ENCODE peak calls at places on chromosomes 7 and 10, in seven cellular contexts. One of them, this sample, is unnamed.

GRCh38 chr10:72379776-72380175 is 25.1 kb upstream of the DNAJB12 start:
- DNase-seq in sigmoid colon: no peak
- DNase-seq in upper lobe of right lung: no peak
- DNase-seq in IMR-90: peak; percentile 16
- DNase-seq in ovary: no peak
- DNase-seq in AG04450: no peak
- DNase-seq in uterus: no peak
- DNase-seq in this sample: no peak

GRCh38 chr7:128427289-128427891 is 17.6 kb upstream of the IMPDH1 start:
- DNase-seq in ovary: no peak
- DNase-seq in IMR-90: peak; percentile 58
- DNase-seq in uterus: no peak
- DNase-seq in sigmoid colon: no peak
- DNase-seq in upper lobe of right lung: no peak
- DNase-seq in AG04450: no peak
- DNase-seq in this sample: no peak

GRCh38 chr7:2040201-2040892 is 192.4 kb downstream of the MAD1L1 start:
- DNase-seq in uterus: no peak
- DNase-seq in IMR-90: no peak
- DNase-seq in upper lobe of right lung: peak; percentile 28
- DNase-seq in sigmoid colon: peak; percentile 9
- DNase-seq in AG04450: no peak
- DNase-seq in ovary: no peak
- DNase-seq in this sample: no peak

GRCh38 chr7:157944734-157945291 is 608.0 kb downstream of the DNAJB6 start:
- DNase-seq in uterus: no peak
- DNase-seq in ovary: no peak
- DNase-seq in IMR-90: no peak
- DNase-seq in sigmoid colon: no peak
- DNase-seq in upper lobe of right lung: peak; percentile 53
- DNase-seq in AG04450: no peak
- DNase-seq in this sample: peak; percentile 47

GRCh38 chr10:28360175-28360574 is 57.3 kb upstream of the MPP7 start:
- DNase-seq in upper lobe of right lung: no peak
- DNase-seq in ovary: no peak
- DNase-seq in sigmoid colon: no peak
- DNase-seq in AG04450: no peak
- DNase-seq in IMR-90: no peak
- DNase-seq in uterus: no peak
- DNase-seq in this sample: no peak

GRCh38 chr10:10644317-10645111 is 373.2 kb upstream of the CELF2 start:
- DNase-seq in ovary: no peak
- DNase-seq in IMR-90: peak; percentile 77
- DNase-seq in sigmoid colon: no peak
- DNase-seq in upper lobe of right lung: no peak
- DNase-seq in AG04450: no peak
- DNase-seq in uterus: no peak
- DNase-seq in this sample: no peak

GRCh38 chr7:44072364-44073231 is 7.2 kb upstream of the PGAM2 start:
- DNase-seq in uterus: peak; percentile 76
- DNase-seq in AG04450: peak; percentile 61
- DNase-seq in IMR-90: peak; percentile 84
- DNase-seq in ovary: peak; percentile 84
- DNase-seq in sigmoid colon: peak; percentile 90
- DNase-seq in upper lobe of right lung: no peak
- DNase-seq in this sample: peak; percentile 92

GRCh38 chr10:71912431-71912830 is 51.8 kb upstream of the CHST3 start:
- DNase-seq in AG04450: no peak
- DNase-seq in IMR-90: peak; percentile 12
- DNase-seq in upper lobe of right lung: no peak
- DNase-seq in sigmoid colon: no peak
- DNase-seq in ovary: no peak
- DNase-seq in uterus: no peak
- DNase-seq in this sample: no peak

GRCh38 chr7:158672975-158673374 is 31.6 kb downstream of the NCAPG2 start:
- DNase-seq in ovary: no peak
- DNase-seq in IMR-90: peak; percentile 62
- DNase-seq in uterus: no peak
- DNase-seq in AG04450: no peak
- DNase-seq in sigmoid colon: no peak
- DNase-seq in upper lobe of right lung: no peak
- DNase-seq in this sample: no peak

GRCh38 chr7:104362756-104363155 is 34.4 kb downstream of the LHFPL3 start:
- DNase-seq in IMR-90: no peak
- DNase-seq in upper lobe of right lung: no peak
- DNase-seq in uterus: no peak
- DNase-seq in ovary: no peak
- DNase-seq in AG04450: no peak
- DNase-seq in sigmoid colon: no peak
- DNase-seq in this sample: no peak

GRCh38 chr7:155576900-155577508 is 30.6 kb upstream of the CNPY1 start:
- DNase-seq in sigmoid colon: peak; percentile 25
- DNase-seq in uterus: no peak
- DNase-seq in ovary: no peak
- DNase-seq in AG04450: no peak
- DNase-seq in upper lobe of right lung: peak; percentile 63
- DNase-seq in IMR-90: no peak
- DNase-seq in this sample: no peak

GRCh38 chr10:78313636-78314035 is 280.0 kb downstream of the RPS24 start:
- DNase-seq in sigmoid colon: no peak
- DNase-seq in upper lobe of right lung: no peak
- DNase-seq in uterus: peak; percentile 11
- DNase-seq in AG04450: no peak
- DNase-seq in ovary: no peak
- DNase-seq in IMR-90: no peak
- DNase-seq in this sample: peak; percentile 19

GRCh38 chr10:78578929-78579328 is 489.8 kb upstream of the ZMIZ1 start:
- DNase-seq in uterus: peak; percentile 2
- DNase-seq in IMR-90: peak; percentile 43
- DNase-seq in upper lobe of right lung: peak; percentile 72
- DNase-seq in ovary: no peak
- DNase-seq in AG04450: no peak
- DNase-seq in sigmoid colon: no peak
- DNase-seq in this sample: no peak

GRCh38 chr10:124996127-124996853 is 54.4 kb downstream of the ZRANB1 start:
- DNase-seq in uterus: no peak
- DNase-seq in AG04450: no peak
- DNase-seq in ovary: no peak
- DNase-seq in IMR-90: no peak
- DNase-seq in sigmoid colon: peak; percentile 65
- DNase-seq in upper lobe of right lung: no peak
- DNase-seq in this sample: no peak

GRCh38 chr10:48604408-48605263 is at the start of gene ARHGAP22:
- DNase-seq in sigmoid colon: peak; percentile 70
- DNase-seq in ovary: peak; percentile 66
- DNase-seq in IMR-90: peak; percentile 29
- DNase-seq in uterus: peak; percentile 47
- DNase-seq in upper lobe of right lung: peak; percentile 79
- DNase-seq in AG04450: no peak
- DNase-seq in this sample: peak; percentile 79

GRCh38 chr10:48605264-48605615 is 367 bp upstream of the ARHGAP22 start:
- DNase-seq in AG04450: no peak
- DNase-seq in sigmoid colon: no peak
- DNase-seq in ovary: no peak
- DNase-seq in IMR-90: peak; percentile 16
- DNase-seq in upper lobe of right lung: no peak
- DNase-seq in uterus: no peak
- DNase-seq in this sample: no peak

GRCh38 chr10:48604039-48604407 is 850 bp downstream of the ARHGAP22 start:
- DNase-seq in IMR-90: no peak
- DNase-seq in sigmoid colon: peak; percentile 49
- DNase-seq in AG04450: no peak
- DNase-seq in upper lobe of right lung: no peak
- DNase-seq in ovary: no peak
- DNase-seq in uterus: no peak
- DNase-seq in this sample: peak; percentile 69

GRCh38 chr10:48602401-48603135 is 2.3 kb downstream of the ARHGAP22 start:
- DNase-seq in sigmoid colon: no peak
- DNase-seq in ovary: no peak
- DNase-seq in uterus: no peak
- DNase-seq in IMR-90: peak; percentile 29
- DNase-seq in upper lobe of right lung: no peak
- DNase-seq in AG04450: no peak
- DNase-seq in this sample: peak; percentile 55

DNA sequence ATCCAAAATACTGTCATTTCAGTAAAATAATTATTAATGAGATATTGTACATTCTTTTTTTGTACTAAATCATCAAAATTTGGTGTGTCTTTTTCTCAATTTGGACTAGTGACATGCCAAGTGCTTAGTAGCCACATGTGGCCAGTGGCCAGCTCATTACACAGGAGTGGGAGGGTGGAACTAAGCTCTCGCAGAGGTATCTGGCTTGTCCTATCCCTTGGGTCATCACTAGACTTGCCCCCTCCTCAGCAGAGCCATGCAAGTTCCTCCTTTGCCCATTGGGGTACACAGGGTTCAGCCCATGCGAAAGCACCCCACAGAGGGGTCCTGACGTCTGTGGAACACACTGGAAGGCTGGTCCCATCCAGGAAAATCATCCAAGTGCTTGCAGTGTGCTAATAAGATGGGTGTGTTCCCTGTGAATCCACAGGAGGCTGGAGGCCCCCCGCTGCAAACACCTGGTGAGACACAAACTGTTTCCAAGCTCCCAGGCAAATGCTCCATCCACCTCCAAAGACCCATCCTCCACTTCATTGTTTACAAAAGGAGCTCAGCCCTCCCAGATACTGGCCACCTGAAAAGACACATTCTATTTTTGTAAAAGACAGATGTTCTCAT is 1.3 kb downstream of the ARHGAP22 start:
- DNase-seq in sigmoid colon: peak; percentile 38
- DNase-seq in AG04450: no peak
- DNase-seq in upper lobe of right lung: no peak
- DNase-seq in IMR-90: peak; percentile 35
- DNase-seq in ovary: no peak
- DNase-seq in uterus: no peak
- DNase-seq in this sample: peak; percentile 64
- H3K27ac ChIP-seq in sigmoid colon: no peak overlapping the region
- H3K27ac ChIP-seq in AG04450: peak overlapping the region; percentile 31
- H3K27ac ChIP-seq in upper lobe of right lung: no peak overlapping the region
- H3K27ac ChIP-seq in IMR-90: no peak overlapping the region
- H3K27ac ChIP-seq in ovary: no peak overlapping the region
- H3K27ac ChIP-seq in uterus: no peak overlapping the region
- H3K27ac ChIP-seq in this sample: peak overlapping the region; percentile 76

DNA sequence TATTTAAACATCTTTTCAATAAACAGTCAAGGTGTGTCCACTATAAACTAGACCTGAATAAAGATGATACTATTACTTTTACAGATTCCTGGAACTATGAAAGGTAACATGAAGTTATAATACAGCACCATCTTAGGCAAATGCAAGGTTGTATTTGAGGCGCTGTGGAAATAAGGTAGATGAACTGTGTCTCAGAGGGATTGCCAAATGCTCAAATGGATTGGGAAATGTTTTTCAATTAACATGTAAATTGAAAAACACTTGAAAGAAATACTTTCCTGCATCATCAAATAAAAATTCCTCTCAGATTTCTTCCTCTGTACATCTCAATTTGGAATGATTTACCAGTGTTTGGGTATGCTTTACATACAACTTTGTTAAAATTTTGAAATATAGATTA is 139.4 kb downstream of the DKK1 start:
- DNase-seq in sigmoid colon: no peak
- DNase-seq in IMR-90: no peak
- DNase-seq in upper lobe of right lung: no peak
- DNase-seq in AG04450: no peak
- DNase-seq in ovary: no peak
- DNase-seq in uterus: no peak
- DNase-seq in this sample: no peak
- TF ChIP-seq CTCF in sigmoid colon: no peak
- TF ChIP-seq CTCF in IMR-90: no peak
- TF ChIP-seq CTCF in upper lobe of right lung: no peak
- TF ChIP-seq CTCF in AG04450: no peak
- TF ChIP-seq CTCF in ovary: no peak
- TF ChIP-seq CTCF in uterus: no peak
- TF ChIP-seq CTCF in this sample: no peak

GRCh38 chr10:117078168-117078837 is 59.8 kb downstream of the VAX1 start:
- DNase-seq in upper lobe of right lung: no peak
- DNase-seq in AG04450: no peak
- DNase-seq in IMR-90: no peak
- DNase-seq in ovary: no peak
- DNase-seq in sigmoid colon: no peak
- DNase-seq in uterus: no peak
- DNase-seq in this sample: no peak
- H3K4me3 ChIP-seq in upper lobe of right lung: no peak overlapping the region
- H3K4me3 ChIP-seq in AG04450: no peak overlapping the region
- H3K4me3 ChIP-seq in IMR-90: no peak overlapping the region
- H3K4me3 ChIP-seq in ovary: no peak overlapping the region
- H3K4me3 ChIP-seq in sigmoid colon: no peak overlapping the region
- H3K4me3 ChIP-seq in uterus: no peak overlapping the region
- H3K4me3 ChIP-seq in this sample: no peak overlapping the region

GRCh38 chr7:35405461-35405860 is 151.6 kb upstream of the TBX20 start:
- DNase-seq in ovary: no peak
- DNase-seq in sigmoid colon: no peak
- DNase-seq in upper lobe of right lung: no peak
- DNase-seq in IMR-90: no peak
- DNase-seq in uterus: no peak
- DNase-seq in AG04450: no peak
- DNase-seq in this sample: no peak

GRCh38 chr7:35399840-35400239 is 145.9 kb upstream of the TBX20 start:
- DNase-seq in sigmoid colon: no peak
- DNase-seq in ovary: no peak
- DNase-seq in uterus: no peak
- DNase-seq in upper lobe of right lung: no peak
- DNase-seq in AG04450: no peak
- DNase-seq in IMR-90: no peak
- DNase-seq in this sample: no peak

GRCh38 chr7:35399216-35399615 is 145.3 kb upstream of the TBX20 start:
- DNase-seq in AG04450: no peak
- DNase-seq in IMR-90: no peak
- DNase-seq in upper lobe of right lung: no peak
- DNase-seq in sigmoid colon: no peak
- DNase-seq in uterus: no peak
- DNase-seq in ovary: no peak
- DNase-seq in this sample: no peak

GRCh38 chr7:35398518-35398917 is 144.6 kb upstream of the TBX20 start:
- DNase-seq in uterus: no peak
- DNase-seq in sigmoid colon: no peak
- DNase-seq in AG04450: no peak
- DNase-seq in IMR-90: no peak
- DNase-seq in ovary: no peak
- DNase-seq in upper lobe of right lung: no peak
- DNase-seq in this sample: no peak

DNA sequence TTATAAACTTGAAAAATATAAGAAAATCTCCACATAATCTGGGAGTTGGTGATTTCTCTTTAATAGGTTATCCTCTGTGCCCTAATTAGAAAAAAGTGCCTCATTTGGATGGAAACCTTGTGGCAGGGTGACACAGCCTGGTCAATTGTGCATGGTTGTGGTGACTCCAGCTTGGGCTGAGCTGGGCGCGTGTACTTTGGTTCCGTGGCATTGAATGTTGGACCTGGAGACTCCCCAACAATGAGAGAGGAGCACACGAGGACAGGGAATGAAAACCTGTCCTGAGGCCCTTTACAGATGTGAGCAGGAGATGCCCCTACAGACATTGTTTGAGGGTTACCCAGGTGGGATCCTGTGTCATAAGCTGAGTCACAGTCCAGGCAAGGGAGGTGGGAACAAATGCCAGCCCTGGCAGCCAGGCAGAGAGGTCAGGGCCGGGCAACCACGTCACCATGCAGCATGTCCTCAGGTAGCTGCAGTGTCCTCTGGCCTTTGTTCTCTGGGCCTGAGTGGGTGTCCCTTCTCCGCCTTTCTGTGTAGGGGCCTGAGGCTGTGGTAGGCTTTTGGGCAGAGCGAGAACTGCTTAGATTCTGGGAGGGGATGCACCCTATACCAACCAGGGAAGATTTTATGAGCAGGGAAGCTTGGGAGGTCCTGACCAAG is 147.4 kb upstream of the TBX20 start:
- DNase-seq in sigmoid colon: no peak
- DNase-seq in uterus: no peak
- DNase-seq in upper lobe of right lung: no peak
- DNase-seq in IMR-90: no peak
- DNase-seq in ovary: no peak
- DNase-seq in AG04450: no peak
- DNase-seq in this sample: no peak
- H3K27ac ChIP-seq in sigmoid colon: no peak overlapping the region
- H3K27ac ChIP-seq in uterus: no peak overlapping the region
- H3K27ac ChIP-seq in upper lobe of right lung: no peak overlapping the region
- H3K27ac ChIP-seq in IMR-90: no peak overlapping the region
- H3K27ac ChIP-seq in ovary: no peak overlapping the region
- H3K27ac ChIP-seq in AG04450: no peak overlapping the region
- H3K27ac ChIP-seq in this sample: no peak overlapping the region

This sample was measured in coronary artery.